ENCODE peak calls at places on chromosomes 11 and 22, in six cellular contexts. V is transverse colon, L is K562, E is suprapubic skin, K is sigmoid colon, N is HepG2. U is an unnamed sample.

GRCh38 chr11:60917267-60917666 is 3.3 kb downstream of the TMEM109 start:
- DNase-seq in V (no peak), L (no peak), E (no peak), K (no peak), N (no peak), U (no peak)

GRCh38 chr22:49690454-49690853 is 137.2 kb downstream of the BRD1 start:
- DNase-seq in V (no peak), L (no peak), E (peak; percentile 78), K (no peak), N (no peak), U (no peak)

GRCh38 chr11:36564376-36565032 is 3.3 kb upstream of the RAG1 start:
- DNase-seq in V (peak; percentile 47), L (peak; percentile 61), E (no peak), K (no peak), N (peak; percentile 54), U (no peak)

GRCh38 chr11:106152013-106152412 is 74.6 kb downstream of the AASDHPPT start:
- DNase-seq in V (no peak), L (no peak), E (no peak), K (no peak), N (no peak), U (no peak)

GRCh38 chr11:90496722-90497121 is 273.9 kb upstream of the CHORDC1 start:
- DNase-seq in V (no peak), L (no peak), E (no peak), K (no peak), N (no peak), U (no peak)

GRCh38 chr11:109135627-109136026 is 286.4 kb upstream of the C11orf87 start:
- DNase-seq in V (no peak), L (no peak), E (no peak), K (no peak), N (no peak), U (no peak)

GRCh38 chr22:18973264-18974031 is 37.4 kb upstream of the PRODH start:
- DNase-seq in V (no peak), L (no peak), E (no peak), K (no peak), N (no peak), U (no peak)

GRCh38 chr11:120337133-120337895 is 1.1 kb downstream of the ARHGEF12 start:
- DNase-seq in V (peak; percentile 43), L (no peak), E (no peak), K (peak; percentile 68), N (peak; percentile 62), U (no peak)

GRCh38 chr11:1546077-1546535 is 26.0 kb downstream of the DUSP8 start:
- DNase-seq in V (peak; percentile 84), L (no peak), E (no peak), K (no peak), N (no peak), U (no peak)

GRCh38 chr11:27718346-27718852 is 18.1 kb upstream of the BDNF start:
- DNase-seq in V (peak; percentile 9), L (no peak), E (no peak), K (peak; percentile 69), N (no peak), U (no peak)
- TF ChIP-seq POLR2AphosphoS5 in V (no peak), L (no peak), E (no peak), K (no peak), N (no peak), U (no peak)

DNA sequence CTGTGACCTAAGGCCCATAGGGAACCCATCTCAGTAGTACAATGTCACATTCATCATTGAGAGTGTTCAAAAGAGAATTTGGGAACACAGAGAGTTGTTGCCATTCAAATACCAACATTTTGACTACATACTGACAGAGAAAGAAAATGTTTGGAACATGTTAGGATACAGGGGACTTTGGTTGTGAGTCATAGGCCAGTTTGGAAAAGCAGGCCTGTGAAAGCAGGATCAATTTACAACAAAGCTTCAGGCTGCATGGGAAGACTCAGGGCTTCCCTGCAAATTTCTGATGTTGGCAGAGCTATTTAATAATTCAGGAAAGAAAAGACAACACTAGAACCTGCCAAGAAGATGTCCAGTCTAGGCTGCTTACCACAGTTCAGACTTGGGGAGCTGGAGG is 374 bp downstream of the NLRP10 start:
- DNase-seq in V (no peak), L (no peak), E (no peak), K (no peak), N (no peak), U (no peak)
- H3K27ac ChIP-seq in V (no peak overlapping the region), L (no peak overlapping the region), E (no peak overlapping the region), K (no peak overlapping the region), N (no peak overlapping the region), U (no peak overlapping the region)

GRCh38 chr22:36921309-36922096 is 8.1 kb downstream of the CSF2RB start:
- DNase-seq in V (peak; percentile 48), L (no peak), E (no peak), K (no peak), N (no peak), U (no peak)
- TF ChIP-seq EP300 in V (no peak), L (no peak), E (no peak), K (no peak), N (no peak), U (no peak)

GRCh38 chr22:36902143-36902911 is 11.1 kb upstream of the CSF2RB start:
- DNase-seq in V (no peak), L (no peak), E (no peak), K (no peak), N (no peak), U (no peak)
- TF ChIP-seq POLR2AphosphoS5 in V (no peak), L (no peak), E (no peak), K (no peak), N (no peak), U (no peak)

GRCh38 chr11:30326114-30326783 is 3.3 kb downstream of the ARL14EP start:
- DNase-seq in V (no peak), L (no peak), E (no peak), K (no peak), N (no peak), U (no peak)
- H3K27ac ChIP-seq in V (peak overlapping the region; percentile 14), L (no peak overlapping the region), E (no peak overlapping the region), K (no peak overlapping the region), N (no peak overlapping the region), U (no peak overlapping the region)

GRCh38 chr22:37440875-37441274 is 13.6 kb upstream of the ELFN2 start:
- DNase-seq in V (no peak), L (no peak), E (no peak), K (no peak), N (no peak), U (no peak)

GRCh38 chr22:37445501-37445900 is 18.2 kb upstream of the ELFN2 start:
- DNase-seq in V (no peak), L (no peak), E (no peak), K (no peak), N (no peak), U (no peak)

GRCh38 chr22:37442537-37442936 is 15.3 kb upstream of the ELFN2 start:
- DNase-seq in V (no peak), L (no peak), E (no peak), K (no peak), N (peak; percentile 18), U (no peak)

GRCh38 chr22:37443086-37443485 is 15.8 kb upstream of the ELFN2 start:
- DNase-seq in V (no peak), L (no peak), E (no peak), K (no peak), N (no peak), U (no peak)

GRCh38 chr22:37443977-37444376 is 16.7 kb upstream of the ELFN2 start:
- DNase-seq in V (no peak), L (no peak), E (no peak), K (no peak), N (no peak), U (no peak)
- TF ChIP-seq EP300 in V (no peak), L (no peak), E (no peak), K (no peak), N (no peak), U (no peak)

DNA sequence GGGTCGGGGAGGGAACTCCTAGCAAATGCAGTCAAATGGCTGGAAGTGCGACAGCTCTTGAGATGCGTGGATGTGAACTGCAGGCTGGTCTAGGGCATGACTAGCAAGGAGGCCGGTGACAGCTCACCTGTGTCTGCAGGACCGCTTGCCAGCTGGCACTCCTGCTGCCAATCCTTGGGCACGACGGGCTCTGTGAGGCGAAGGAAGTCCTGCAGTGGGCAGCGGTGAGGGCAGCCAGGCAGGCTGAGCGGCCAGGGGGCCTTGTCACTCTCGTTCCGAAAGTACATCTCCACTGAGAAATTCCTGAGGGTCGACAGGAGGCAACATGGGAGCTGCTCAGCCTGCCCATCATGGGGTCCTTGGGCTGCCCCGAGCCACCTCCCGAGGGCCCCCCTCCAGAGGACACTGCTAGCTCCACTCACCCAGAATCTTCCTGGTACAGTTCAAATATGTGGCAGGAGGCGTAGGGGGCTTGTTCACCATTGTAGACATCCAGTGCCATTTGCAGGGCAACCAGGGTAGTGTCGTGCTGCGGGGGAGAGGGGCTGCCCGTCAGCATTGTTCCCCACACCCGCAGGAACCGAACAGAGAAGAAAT is 5.9 kb downstream of the ACP2 start:
- DNase-seq in V (no peak), L (no peak), E (no peak), K (no peak), N (no peak), U (no peak)
- TF ChIP-seq POLR2AphosphoS5 in V (no peak), L (no peak), E (no peak), K (no peak), N (no peak), U (no peak)

GRCh38 chr11:95104916-95105315 is 15.3 kb downstream of the ENDOD1 start:
- DNase-seq in V (no peak), L (no peak), E (no peak), K (no peak), N (no peak), U (no peak)

GRCh38 chr11:95104121-95104830 is 14.6 kb downstream of the ENDOD1 start:
- DNase-seq in V (no peak), L (no peak), E (no peak), K (no peak), N (no peak), U (no peak)

GRCh38 chr11:95111923-95112540 is 22.4 kb downstream of the ENDOD1 start:
- DNase-seq in V (no peak), L (no peak), E (no peak), K (no peak), N (no peak), U (no peak)

GRCh38 chr11:95108671-95109551 is 19.3 kb downstream of the ENDOD1 start:
- DNase-seq in V (no peak), L (peak; percentile 92), E (no peak), K (no peak), N (no peak), U (no peak)

DNA sequence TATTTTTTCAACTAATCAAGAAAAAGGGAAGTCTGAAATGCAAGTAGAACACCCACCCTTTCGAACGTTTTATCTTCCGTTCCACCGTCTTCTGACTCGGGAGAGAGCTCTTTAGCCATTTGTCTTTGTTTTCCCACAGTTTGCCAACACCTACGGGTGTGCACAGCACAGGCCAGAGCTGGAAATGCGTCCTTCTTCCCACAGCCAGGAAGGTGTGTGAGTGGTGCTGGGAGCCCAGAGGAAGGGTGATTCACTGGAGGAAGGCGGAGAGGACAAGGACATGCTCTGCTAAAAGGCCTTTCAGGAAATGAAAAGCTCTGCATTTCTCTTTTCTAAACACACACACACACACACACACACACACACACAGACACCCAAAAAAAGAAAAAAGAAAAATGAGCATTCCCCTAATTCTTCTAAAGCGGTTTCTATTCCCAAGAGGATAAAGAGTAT is 18.5 kb downstream of the ENDOD1 start:
- DNase-seq in V (peak; percentile 29), L (peak; percentile 41), E (no peak), K (no peak), N (no peak), U (no peak)
- H3K27ac ChIP-seq in V (peak overlapping the region; percentile 38), L (peak overlapping the region; percentile 88), E (peak overlapping the region; percentile 87), K (peak overlapping the region; percentile 17), N (no peak overlapping the region), U (peak overlapping the region; percentile 24)

GRCh38 chr11:17983569-17983968 is 29.3 kb downstream of the SERGEF start:
- DNase-seq in V (no peak), L (no peak), E (no peak), K (no peak), N (no peak), U (no peak)
- TF ChIP-seq EP300 in V (no peak), L (no peak), E (no peak), K (no peak), N (no peak), U (no peak)

GRCh38 chr22:20243545-20244249 is 24.4 kb downstream of the RTN4R start:
- DNase-seq in V (peak; percentile 49), L (peak; percentile 73), E (no peak), K (peak; percentile 82), N (no peak), U (no peak)
- TF ChIP-seq POLR2AphosphoS5 in V (no peak), L (no peak), E (no peak), K (no peak), N (no peak), U (peak; percentile 22)